ENCODE peak calls at places on chromosomes 5 and 9, in four cellular contexts. W is HCT116, H is PC-3, U is SK-N-SH. J is an unnamed sample.

GRCh38 chr9:24986331-24986730 is 440.6 kb upstream of the IZUMO3 start:
- DNase-seq in W (no peak), H (no peak), U (no peak), J (peak)

GRCh38 chr9:137015976-137016375 is 12.1 kb downstream of the ABCA2 start:
- DNase-seq in W (no peak), H (no peak), U (no peak), J (no peak)

GRCh38 chr5:122493776-122494518 is 181.9 kb downstream of the SNCAIP start:
- DNase-seq in W (no peak), H (peak), U (peak), J (no peak)

GRCh38 chr9:137484551-137485315 is 25.6 kb upstream of the NSMF start:
- DNase-seq in W (no peak), H (no peak), U (peak), J (no peak)

GRCh38 chr5:39494099-39494498 is 69.3 kb upstream of the DAB2 start:
- DNase-seq in W (no peak), H (no peak), U (no peak), J (no peak)

GRCh38 chr5:119131530-119132313 is 60.8 kb downstream of the DMXL1 start:
- DNase-seq in W (no peak), H (no peak), U (no peak), J (no peak)

GRCh38 chr9:76594764-76595410 is 135.9 kb downstream of the GCNT1 start:
- DNase-seq in W (no peak), H (no peak), U (no peak), J (peak)

GRCh38 chr9:72332351-72332750 is 32.7 kb downstream of the ZFAND5 start:
- DNase-seq in W (no peak), H (no peak), U (no peak), J (no peak)

GRCh38 chr5:160315968-160316367 is 3.6 kb upstream of the CCNJL start:
- DNase-seq in W (peak), H (peak), U (no peak), J (no peak)

GRCh38 chr5:60196382-60197113 is 303.0 kb upstream of the PDE4D start:
- DNase-seq in W (peak), H (peak), U (no peak), J (no peak)

GRCh38 chr9:90974007-90974406 is 172.4 kb downstream of the SYK start:
- DNase-seq in W (no peak), H (peak), U (no peak), J (no peak)

GRCh38 chr5:178625679-178626483 is 969 bp downstream of the CLK4 start:
- DNase-seq in W (no peak), H (peak), U (peak), J (peak)

GRCh38 chr5:106985174-106985573 is 685.6 kb downstream of the EFNA5 start:
- DNase-seq in W (no peak), H (no peak), U (no peak), J (no peak)
- TF ChIP-seq EZH2phosphoT487 in W (no peak), H (no peak), U (no peak), J (no peak)

DNA sequence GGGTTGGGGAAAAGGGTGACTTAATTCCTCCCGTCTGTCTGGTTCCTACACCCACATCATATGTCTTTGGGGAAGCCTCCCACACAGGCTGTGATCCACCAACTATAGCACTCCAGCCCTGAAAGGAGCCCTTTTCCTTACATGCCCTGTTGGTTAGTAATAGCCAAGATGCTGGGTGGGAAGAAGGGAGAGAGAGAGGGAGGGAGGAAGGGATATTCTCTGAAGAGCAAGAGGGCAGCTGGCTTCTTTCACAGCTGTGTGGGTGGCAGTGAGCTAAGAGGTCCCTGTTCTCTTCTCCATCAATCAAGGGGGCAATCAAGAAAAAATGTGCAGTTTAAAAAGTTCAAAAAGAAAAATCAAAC is 21.6 kb downstream of the HBEGF start:
- DNase-seq in W (no peak), H (no peak), U (no peak), J (no peak)
- TF ChIP-seq EZH2phosphoT487 in W (no peak), H (no peak), U (no peak), J (no peak)

GRCh38 chr5:18771097-18771610 is 1136.9 kb downstream of the TAF11L14 start:
- DNase-seq in W (no peak), H (no peak), U (no peak), J (no peak)

GRCh38 chr5:18778226-18778625 is 1144.0 kb downstream of the TAF11L14 start:
- DNase-seq in W (no peak), H (no peak), U (no peak), J (no peak)

GRCh38 chr5:18772475-18772874 is 1138.2 kb downstream of the TAF11L14 start:
- DNase-seq in W (no peak), H (peak), U (no peak), J (peak)
- TF ChIP-seq EZH2phosphoT487 in W (no peak), H (no peak), U (no peak), J (no peak)

DNA sequence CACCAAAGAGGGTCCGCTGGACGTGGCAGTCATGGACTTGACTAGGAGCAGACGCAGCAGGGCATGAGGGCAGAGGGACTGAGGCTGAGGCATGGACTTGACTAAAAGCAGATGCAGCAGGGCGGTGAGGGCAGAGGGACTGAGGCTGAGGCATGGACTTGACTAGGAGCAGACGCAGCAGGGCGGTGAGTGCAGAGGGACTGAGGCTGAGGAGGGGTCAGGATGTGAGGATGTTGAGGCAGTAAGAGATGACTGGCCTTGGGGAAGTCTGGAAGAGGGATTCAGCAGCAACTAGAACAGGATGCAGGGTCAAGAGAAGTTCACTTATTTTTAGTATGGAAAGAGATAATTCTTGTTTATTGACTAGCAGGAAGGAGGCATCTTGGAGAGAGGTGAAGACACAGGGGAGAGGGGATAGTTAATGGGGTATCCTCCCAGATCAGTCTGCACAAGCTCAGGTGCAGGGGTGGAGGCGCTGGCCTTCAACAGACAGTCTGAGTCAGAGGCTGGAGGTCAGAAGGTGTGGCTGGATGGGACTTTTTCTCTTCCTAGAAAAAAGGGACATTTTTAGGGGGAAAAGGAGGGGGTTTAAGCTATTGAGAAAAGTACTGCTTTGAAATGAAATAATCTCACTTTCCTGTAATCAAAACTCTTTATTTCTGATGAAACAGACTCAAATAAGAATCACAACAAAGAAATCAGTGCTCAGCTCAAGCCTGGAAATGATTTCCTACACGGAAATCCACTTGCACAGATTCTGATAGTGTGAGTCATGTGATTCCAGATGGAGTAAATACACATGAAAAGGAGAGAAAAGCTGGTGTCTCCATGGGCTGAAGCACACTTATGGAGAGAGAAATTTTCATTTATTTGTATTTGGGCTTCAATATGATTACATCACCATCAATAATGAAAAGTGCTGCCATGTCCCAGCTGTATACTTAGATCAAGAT is 130.9 kb downstream of the PALM2AKAP2 start:
- DNase-seq in W (no peak), H (peak), U (no peak), J (no peak)
- TF ChIP-seq EZH2phosphoT487 in W (no peak), H (no peak), U (no peak), J (no peak)

DNA sequence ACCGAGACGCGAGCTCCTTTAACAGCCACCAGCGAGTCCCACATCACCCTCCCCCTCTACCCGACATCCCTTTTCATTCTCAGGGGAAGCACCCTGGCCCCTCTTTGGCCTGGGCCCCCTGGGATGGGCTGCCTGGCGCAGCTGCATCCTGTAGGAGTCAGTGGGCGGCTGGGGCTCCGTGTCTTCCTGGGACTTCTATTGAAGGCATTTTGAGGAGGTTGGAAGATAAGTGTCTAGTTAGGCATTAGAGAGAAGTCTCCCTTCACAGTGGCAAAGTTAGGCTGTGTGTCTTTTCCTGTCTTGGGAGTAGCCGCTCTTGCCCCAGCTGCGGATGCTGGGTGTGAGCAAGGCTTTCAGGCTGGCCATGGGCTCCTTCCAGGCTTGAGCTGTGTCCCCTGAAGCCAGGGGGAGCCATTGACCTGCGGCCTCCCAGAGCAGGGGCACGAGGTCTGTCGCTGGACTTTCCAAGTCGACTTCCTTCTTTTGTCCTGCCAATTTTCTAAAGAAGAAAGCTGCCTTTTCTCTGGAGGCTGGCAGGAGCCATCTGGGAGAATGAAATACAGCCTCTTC is 18.6 kb upstream of the NKD2 start:
- DNase-seq in W (no peak), H (peak), U (peak), J (peak)
- TF ChIP-seq EZH2phosphoT487 in W (no peak), H (no peak), U (no peak), J (no peak)

GRCh38 chr5:111950660-111951059 is 193.7 kb upstream of the NREP start:
- DNase-seq in W (no peak), H (peak), U (no peak), J (no peak)
- TF ChIP-seq EZH2phosphoT487 in W (no peak), H (no peak), U (no peak), J (no peak)

GRCh38 chr9:131494296-131494870 is 8.3 kb upstream of the POMT1 start:
- DNase-seq in W (no peak), H (no peak), U (no peak), J (no peak)
- TF ChIP-seq EZH2phosphoT487 in W (no peak), H (no peak), U (no peak), J (no peak)